ENCODE peak calls at places on chromosomes 13 and 19, in ten cellular contexts. I, C, P, H, L, D, X, Q, S and K are unnamed samples.

GRCh38 chr19:39679056-39679790 is 23.5 kb downstream of the LGALS16 start:
- DNase-seq in I (no peak), L (no peak), P (no peak), C (no peak), X (no peak), D (no peak), Q (no peak), H (no peak), S (no peak), K (no peak)

GRCh38 chr19:843180-843835 is 2.5 kb downstream of the PRTN3 start:
- DNase-seq in S (no peak), D (no peak), H (no peak), Q (no peak), L (no peak), X (no peak), P (no peak), C (no peak), I (peak), K (peak)

GRCh38 chr19:4847190-4847973 is 15.9 kb upstream of the TICAM1 start:
- DNase-seq in L (no peak), I (no peak), D (no peak), H (no peak), Q (no peak), X (no peak), S (no peak), C (no peak), P (no peak), K (no peak)

GRCh38 chr19:1618157-1619093 is 13.2 kb upstream of the UQCR11 start:
- DNase-seq in Q (peak), X (no peak), C (peak), S (no peak), I (peak), P (peak), L (peak), H (no peak), D (no peak), K (peak)

GRCh38 chr13:113110852-113111315 is 5.3 kb downstream of the F7 start:
- DNase-seq in C (peak), X (no peak), D (peak), P (no peak), H (no peak), I (peak), S (peak), Q (no peak), L (peak), K (no peak)

GRCh38 chr13:92187378-92187989 is 789.1 kb downstream of the GPC5 start:
- DNase-seq in P (peak), I (peak), L (peak), C (no peak), Q (peak), D (no peak), S (no peak), X (no peak), H (peak), K (no peak)

GRCh38 chr19:15393963-15394362 is 14.4 kb upstream of the AKAP8 start:
- DNase-seq in D (no peak), C (no peak), P (no peak), Q (peak), S (no peak), I (no peak), H (no peak), L (no peak), X (no peak), K (no peak)

GRCh38 chr19:6588508-6589345 is 2.2 kb downstream of the CD70 start:
- DNase-seq in D (no peak), P (peak), I (no peak), S (no peak), Q (no peak), H (no peak), C (no peak), X (no peak), L (no peak), K (no peak)

GRCh38 chr13:98143601-98144500 is 957 bp downstream of the FARP1 start:
- DNase-seq in D (peak), Q (peak), P (peak), L (peak), H (peak), X (no peak), C (peak), I (peak), S (no peak), K (no peak)

GRCh38 chr19:3665681-3666544 is 34.4 kb downstream of the PIP5K1C start:
- DNase-seq in P (peak), C (peak), H (peak), S (peak), D (peak), I (peak), Q (peak), X (peak), L (peak), K (peak)